ENCODE peak calls at places on chromosomes 7 and 10, in seven cellular contexts. W, F, A, K, V, T and H are unnamed samples.

GRCh38 chr7:24340727-24341126 is 56.7 kb downstream of the NPY start:
- DNase-seq in W (no peak), F (no peak), A (no peak), K (no peak), V (no peak), T (no peak), H (no peak)

GRCh38 chr10:45581497-45582385 is 90.8 kb downstream of the ZFAND4 start:
- DNase-seq in W (no peak), F (peak; percentile 23), A (no peak), K (no peak), V (no peak), T (peak; percentile 10), H (no peak)

GRCh38 chr7:925601-926000 is 28.9 kb downstream of the ADAP1 start:
- DNase-seq in W (peak; percentile 30), F (no peak), A (no peak), K (no peak), V (no peak), T (no peak), H (no peak)

GRCh38 chr7:17369686-17370426 is 71.4 kb downstream of the AHR start:
- DNase-seq in W (no peak), F (no peak), A (peak; percentile 99), K (peak; percentile 74), V (no peak), T (peak; percentile 92), H (peak; percentile 49)

GRCh38 chr10:95333997-95334792 is 43.4 kb upstream of the PDLIM1 start:
- DNase-seq in W (peak; percentile 39), F (no peak), A (peak; percentile 99), K (no peak), V (peak; percentile 89), T (peak; percentile 74), H (peak; percentile 63)

GRCh38 chr7:44394636-44395035 is 69.2 kb upstream of the CAMK2B start:
- DNase-seq in W (no peak), F (no peak), A (no peak), K (no peak), V (no peak), T (no peak), H (no peak)

GRCh38 chr7:30770936-30771858 is at the start of gene MINDY4:
- DNase-seq in W (peak; percentile 87), F (peak; percentile 85), A (peak; percentile 81), K (peak; percentile 89), V (peak; percentile 78), T (peak; percentile 94), H (no peak)

GRCh38 chr7:34160261-34160752 is 255.0 kb downstream of the BMPER start:
- DNase-seq in W (no peak), F (no peak), A (peak; percentile 56), K (no peak), V (no peak), T (peak; percentile 93), H (peak; percentile 58)

GRCh38 chr10:102801978-102802377 is 35.2 kb downstream of the CYP17A1 start:
- DNase-seq in W (no peak), F (peak; percentile 11), A (no peak), K (no peak), V (no peak), T (no peak), H (no peak)

GRCh38 chr7:139886206-139886605 is 57.1 kb downstream of the TBXAS1 start:
- DNase-seq in W (no peak), F (no peak), A (no peak), K (no peak), V (no peak), T (no peak), H (no peak)

GRCh38 chr7:150620617-150621371 is 11.4 kb downstream of the GIMAP6 start:
- DNase-seq in W (no peak), F (peak; percentile 46), A (no peak), K (no peak), V (no peak), T (no peak), H (no peak)

GRCh38 chr7:139456511-139456910 is 27.0 kb downstream of the KLRG2 start:
- DNase-seq in W (no peak), F (no peak), A (no peak), K (no peak), V (no peak), T (no peak), H (no peak)

GRCh38 chr7:70285176-70285575 is 686.9 kb downstream of the AUTS2 start:
- DNase-seq in W (no peak), F (no peak), A (no peak), K (no peak), V (no peak), T (no peak), H (no peak)

GRCh38 chr7:46029111-46029704 is 108.1 kb upstream of the IGFBP3 start:
- DNase-seq in W (no peak), F (no peak), A (no peak), K (no peak), V (no peak), T (no peak), H (no peak)

GRCh38 chr10:133129854-133130495 is 30.0 kb upstream of the KNDC1 start:
- DNase-seq in W (peak; percentile 6), F (no peak), A (no peak), K (no peak), V (no peak), T (no peak), H (no peak)

GRCh38 chr10:72038458-72039001 is 49.8 kb downstream of the SPOCK2 start:
- DNase-seq in W (no peak), F (no peak), A (peak; percentile 22), K (peak; percentile 54), V (no peak), T (peak; percentile 93), H (no peak)

GRCh38 chr7:98686466-98687080 is 69.5 kb downstream of the NPTX2 start:
- DNase-seq in W (no peak), F (no peak), A (no peak), K (no peak), V (no peak), T (no peak), H (no peak)

GRCh38 chr7:98697083-98697482 is 80.0 kb downstream of the NPTX2 start:
- DNase-seq in W (no peak), F (no peak), A (no peak), K (no peak), V (no peak), T (no peak), H (no peak)

GRCh38 chr7:98687331-98687863 is 70.3 kb downstream of the NPTX2 start:
- DNase-seq in W (no peak), F (no peak), A (no peak), K (no peak), V (no peak), T (peak; percentile 31), H (no peak)

GRCh38 chr7:98691619-98692018 is 74.5 kb downstream of the NPTX2 start:
- DNase-seq in W (no peak), F (no peak), A (no peak), K (no peak), V (no peak), T (no peak), H (no peak)
- H3K4me3 ChIP-seq in W (no peak overlapping the region), F (no peak overlapping the region), A (no peak overlapping the region), K (no peak overlapping the region), V (no peak overlapping the region), T (no peak overlapping the region), H (no peak overlapping the region)

GRCh38 chr7:131221061-131221460 is 106.6 kb upstream of the MKLN1 start:
- DNase-seq in W (no peak), F (no peak), A (no peak), K (no peak), V (no peak), T (no peak), H (no peak)

GRCh38 chr7:131223151-131223550 is 104.5 kb upstream of the MKLN1 start:
- DNase-seq in W (no peak), F (no peak), A (no peak), K (no peak), V (no peak), T (no peak), H (no peak)

GRCh38 chr7:131222171-131222570 is 105.5 kb upstream of the MKLN1 start:
- DNase-seq in W (no peak), F (peak; percentile 24), A (no peak), K (no peak), V (no peak), T (no peak), H (no peak)

GRCh38 chr7:131218727-131219128 is 108.9 kb upstream of the MKLN1 start:
- DNase-seq in W (no peak), F (peak; percentile 51), A (no peak), K (no peak), V (no peak), T (no peak), H (no peak)

GRCh38 chr7:131219277-131220041 is 108.2 kb upstream of the MKLN1 start:
- DNase-seq in W (peak; percentile 59), F (peak; percentile 36), A (peak; percentile 51), K (no peak), V (no peak), T (no peak), H (no peak)
- TF ChIP-seq CTCF in W (no peak), F (no peak), A (no peak), K (no peak), V (no peak), T (no peak), H (no peak)

GRCh38 chr7:115951547-115951946 is 79.0 kb downstream of the TFEC start:
- DNase-seq in W (no peak), F (no peak), A (no peak), K (no peak), V (no peak), T (no peak), H (no peak)
- H3K4me3 ChIP-seq in W (no peak overlapping the region), F (no peak overlapping the region), A (no peak overlapping the region), K (no peak overlapping the region), V (no peak overlapping the region), T (no peak overlapping the region), H (no peak overlapping the region)

GRCh38 chr7:142855401-142855743 is 496 bp downstream of the EPHB6 start:
- DNase-seq in W (no peak), F (no peak), A (no peak), K (no peak), V (no peak), T (peak; percentile 23), H (no peak)
- TF ChIP-seq CTCF in W (no peak), F (no peak), A (no peak), K (peak; percentile 12), V (no peak), T (peak; percentile 3), H (no peak)

GRCh38 chr10:86363833-86364511 is 2.6 kb downstream of the GRID1 start:
- DNase-seq in W (no peak), F (no peak), A (no peak), K (no peak), V (no peak), T (no peak), H (no peak)

GRCh38 chr10:86364551-86365345 is 1.8 kb downstream of the GRID1 start:
- DNase-seq in W (no peak), F (no peak), A (no peak), K (no peak), V (no peak), T (no peak), H (no peak)

GRCh38 chr10:86366902-86367338 is 325 bp upstream of the GRID1 start:
- DNase-seq in W (no peak), F (no peak), A (no peak), K (no peak), V (no peak), T (no peak), H (no peak)

GRCh38 chr10:86366033-86366901 is at the start of gene GRID1:
- DNase-seq in W (peak; percentile 41), F (no peak), A (no peak), K (peak; percentile 62), V (no peak), T (peak; percentile 44), H (no peak)

GRCh38 chr10:86365346-86366032 is 1.1 kb downstream of the GRID1 start:
- DNase-seq in W (no peak), F (no peak), A (no peak), K (no peak), V (no peak), T (no peak), H (no peak)
- H3K4me3 ChIP-seq in W (peak overlapping the region; percentile 46), F (no peak overlapping the region), A (no peak overlapping the region), K (peak overlapping the region; percentile 33), V (no peak overlapping the region), T (no peak overlapping the region), H (no peak overlapping the region)